ENCODE peak calls at places on chromosome 13, in four cellular contexts. One of them, this sample, is unnamed.
A peak's percentile ranks its signal among the peaks of the same experiment; 100 is the strongest.

GRCh38 chr13:101640797-101641400 is 188.4 kb downstream of the ITGBL1 start:
- DNase-seq in CD8-positive, alpha-beta T cell: no peak
- DNase-seq in DND-41: no peak
- DNase-seq in cardiac muscle cell: peak; percentile 24
- DNase-seq in this sample: no peak

GRCh38 chr13:99366075-99366987 is 59.1 kb upstream of the GPR183 start:
- DNase-seq in CD8-positive, alpha-beta T cell: no peak
- DNase-seq in DND-41: no peak
- DNase-seq in cardiac muscle cell: no peak
- DNase-seq in this sample: no peak

GRCh38 chr13:51269039-51269438 is 46.8 kb downstream of the FAM124A start:
- DNase-seq in CD8-positive, alpha-beta T cell: no peak
- DNase-seq in DND-41: no peak
- DNase-seq in cardiac muscle cell: peak; percentile 47
- DNase-seq in this sample: no peak

GRCh38 chr13:98773053-98773452 is 20.6 kb upstream of the SLC15A1 start:
- DNase-seq in CD8-positive, alpha-beta T cell: no peak
- DNase-seq in DND-41: no peak
- DNase-seq in cardiac muscle cell: no peak
- DNase-seq in this sample: no peak

GRCh38 chr13:30743319-30744055 is 8.1 kb downstream of the ALOX5AP start:
- DNase-seq in CD8-positive, alpha-beta T cell: no peak
- DNase-seq in DND-41: no peak
- DNase-seq in cardiac muscle cell: peak; percentile 98
- DNase-seq in this sample: no peak

GRCh38 chr13:105894711-105895110 is 640.8 kb downstream of the EFNB2 start:
- DNase-seq in CD8-positive, alpha-beta T cell: no peak
- DNase-seq in DND-41: no peak
- DNase-seq in cardiac muscle cell: peak; percentile 11
- DNase-seq in this sample: no peak

GRCh38 chr13:98484289-98485219 is 92.4 kb downstream of the STK24 start:
- DNase-seq in CD8-positive, alpha-beta T cell: peak; percentile 31
- DNase-seq in DND-41: no peak
- DNase-seq in cardiac muscle cell: peak; percentile 87
- DNase-seq in this sample: peak; percentile 95

GRCh38 chr13:71285700-71286099 is 581.3 kb downstream of the DACH1 start:
- DNase-seq in CD8-positive, alpha-beta T cell: no peak
- DNase-seq in DND-41: no peak
- DNase-seq in cardiac muscle cell: peak; percentile 1
- DNase-seq in this sample: no peak

GRCh38 chr13:102645701-102646100 is 48.9 kb downstream of the TPP2 start:
- DNase-seq in CD8-positive, alpha-beta T cell: no peak
- DNase-seq in DND-41: no peak
- DNase-seq in cardiac muscle cell: no peak
- DNase-seq in this sample: no peak

GRCh38 chr13:41075034-41075433 is 13.7 kb downstream of the WBP4 start:
- DNase-seq in CD8-positive, alpha-beta T cell: no peak
- DNase-seq in DND-41: no peak
- DNase-seq in cardiac muscle cell: peak; percentile 66
- DNase-seq in this sample: no peak

GRCh38 chr13:19093437-19093836 is 88.2 kb downstream of the TUBA3C start:
- DNase-seq in CD8-positive, alpha-beta T cell: no peak
- DNase-seq in DND-41: no peak
- DNase-seq in cardiac muscle cell: no peak
- DNase-seq in this sample: no peak

GRCh38 chr13:110055089-110055488 is 251.9 kb downstream of the COL4A1 start:
- DNase-seq in CD8-positive, alpha-beta T cell: no peak
- DNase-seq in DND-41: peak; percentile 73
- DNase-seq in cardiac muscle cell: no peak
- DNase-seq in this sample: no peak

GRCh38 chr13:47929156-47929555 is 71.9 kb downstream of the SUCLA2 start:
- DNase-seq in CD8-positive, alpha-beta T cell: no peak
- DNase-seq in DND-41: no peak
- DNase-seq in cardiac muscle cell: no peak
- DNase-seq in this sample: no peak

GRCh38 chr13:99471231-99472202 is 29.8 kb upstream of the TM9SF2 start:
- DNase-seq in CD8-positive, alpha-beta T cell: no peak
- DNase-seq in DND-41: no peak
- DNase-seq in cardiac muscle cell: peak; percentile 30
- DNase-seq in this sample: no peak

GRCh38 chr13:43682698-43683097 is 104.1 kb downstream of the ENOX1 start:
- DNase-seq in CD8-positive, alpha-beta T cell: no peak
- DNase-seq in DND-41: no peak
- DNase-seq in cardiac muscle cell: no peak
- DNase-seq in this sample: no peak
- H3K4me1 ChIP-seq in CD8-positive, alpha-beta T cell: no peaks in the 10 kb centered on the region
- H3K4me1 ChIP-seq in DND-41: no peaks in the 10 kb centered on the region
- H3K4me1 ChIP-seq in cardiac muscle cell: peaks cover 3% of the 10 kb centered on the region
- H3K4me1 ChIP-seq in this sample: peaks cover 7% of the 10 kb centered on the region

GRCh38 chr13:112702983-112703379 is 13.1 kb downstream of the ATP11A start:
- DNase-seq in CD8-positive, alpha-beta T cell: no peak
- DNase-seq in DND-41: no peak
- DNase-seq in cardiac muscle cell: no peak
- DNase-seq in this sample: no peak

GRCh38 chr13:112703935-112704633 is 14.2 kb downstream of the ATP11A start:
- DNase-seq in CD8-positive, alpha-beta T cell: no peak
- DNase-seq in DND-41: no peak
- DNase-seq in cardiac muscle cell: peak; percentile 30
- DNase-seq in this sample: no peak

GRCh38 chr13:112704634-112705145 is 14.9 kb downstream of the ATP11A start:
- DNase-seq in CD8-positive, alpha-beta T cell: no peak
- DNase-seq in DND-41: no peak
- DNase-seq in cardiac muscle cell: no peak
- DNase-seq in this sample: no peak

GRCh38 chr13:112703449-112703848 is 13.6 kb downstream of the ATP11A start:
- DNase-seq in CD8-positive, alpha-beta T cell: no peak
- DNase-seq in DND-41: no peak
- DNase-seq in cardiac muscle cell: no peak
- DNase-seq in this sample: no peak

DNA sequence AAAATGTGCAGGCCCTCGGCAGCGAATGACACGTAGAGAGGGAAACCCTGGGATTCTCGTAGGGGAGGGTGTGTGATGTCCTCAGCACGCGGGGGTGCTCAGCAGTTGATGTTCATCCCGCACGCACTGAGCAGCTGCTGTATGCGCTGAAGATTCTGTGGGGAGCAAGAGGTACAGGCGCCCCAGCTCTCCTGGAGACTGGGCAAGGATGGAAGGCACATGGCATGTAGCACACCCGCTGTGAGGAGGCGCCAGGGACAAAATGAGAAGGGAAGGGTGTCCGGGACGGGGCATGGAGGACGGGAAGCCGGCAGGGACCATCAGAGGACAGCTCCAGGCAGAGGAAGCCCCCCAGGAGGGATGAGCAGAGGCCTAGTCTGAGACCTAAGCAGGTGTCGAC is 15.4 kb downstream of the ATP11A start:
- DNase-seq in CD8-positive, alpha-beta T cell: no peak
- DNase-seq in DND-41: no peak
- DNase-seq in cardiac muscle cell: no peak
- DNase-seq in this sample: no peak
- H3K4me1 ChIP-seq in CD8-positive, alpha-beta T cell: no peaks in the 10 kb centered on the region
- H3K4me1 ChIP-seq in DND-41: no peaks in the 10 kb centered on the region
- H3K4me1 ChIP-seq in cardiac muscle cell: peaks cover 59% of the 10 kb centered on the region
- H3K4me1 ChIP-seq in this sample: no peaks in the 10 kb centered on the region

DNA sequence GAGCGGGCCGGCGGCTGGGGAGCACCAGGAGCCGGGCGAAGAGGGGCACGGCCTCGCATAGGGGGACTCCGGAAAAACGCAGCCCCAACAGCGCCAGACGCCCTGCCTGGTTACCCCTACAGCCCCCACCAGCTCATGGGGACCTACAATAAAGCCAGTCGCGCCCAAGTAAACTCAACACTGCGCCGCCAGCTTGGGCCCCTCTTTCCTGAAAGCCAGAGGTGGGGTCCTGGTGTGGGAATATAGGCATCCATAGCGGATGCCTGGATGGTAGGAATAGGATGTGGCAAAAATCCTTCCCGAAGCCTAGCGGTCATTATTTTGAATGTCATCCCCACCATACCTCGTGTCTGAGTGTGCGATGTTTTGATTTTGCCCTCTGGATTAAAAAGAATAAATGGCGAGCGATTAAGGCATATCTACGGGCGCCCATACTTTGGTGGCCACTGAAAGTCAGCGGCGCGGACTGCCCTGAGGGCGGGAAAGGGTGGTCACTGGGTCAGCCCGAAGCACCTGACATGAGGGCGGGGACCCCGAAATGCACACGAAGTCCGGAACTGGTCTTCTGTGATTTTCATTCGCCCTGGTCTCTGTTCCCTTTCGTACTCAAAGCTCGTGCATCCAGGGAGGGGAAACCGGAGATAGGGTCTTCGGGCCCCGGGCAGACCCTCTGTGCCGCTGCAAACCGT is at the start of the genes NHLRC3 and PROSER1:
- DNase-seq in CD8-positive, alpha-beta T cell: peak; percentile 83
- DNase-seq in DND-41: peak; percentile 93
- DNase-seq in cardiac muscle cell: peak; percentile 98
- DNase-seq in this sample: peak; percentile 88
- H3K4me1 ChIP-seq in CD8-positive, alpha-beta T cell: peaks cover 30% of the 10 kb centered on the region
- H3K4me1 ChIP-seq in DND-41: peaks cover 53% of the 10 kb centered on the region
- H3K4me1 ChIP-seq in cardiac muscle cell: peaks cover 25% of the 10 kb centered on the region
- H3K4me1 ChIP-seq in this sample: peaks cover 54% of the 10 kb centered on the region

GRCh38 chr13:97279079-97279411 is 56.9 kb downstream of the MBNL2 start:
- DNase-seq in CD8-positive, alpha-beta T cell: no peak
- DNase-seq in DND-41: no peak
- DNase-seq in cardiac muscle cell: no peak
- DNase-seq in this sample: no peak

GRCh38 chr13:97281028-97281427 is 58.9 kb downstream of the MBNL2 start:
- DNase-seq in CD8-positive, alpha-beta T cell: no peak
- DNase-seq in DND-41: no peak
- DNase-seq in cardiac muscle cell: no peak
- DNase-seq in this sample: no peak

GRCh38 chr13:97278395-97279078 is 56.4 kb downstream of the MBNL2 start:
- DNase-seq in CD8-positive, alpha-beta T cell: no peak
- DNase-seq in DND-41: no peak
- DNase-seq in cardiac muscle cell: no peak
- DNase-seq in this sample: no peak

GRCh38 chr13:97280478-97280877 is 58.3 kb downstream of the MBNL2 start:
- DNase-seq in CD8-positive, alpha-beta T cell: no peak
- DNase-seq in DND-41: peak; percentile 10
- DNase-seq in cardiac muscle cell: no peak
- DNase-seq in this sample: no peak

DNA sequence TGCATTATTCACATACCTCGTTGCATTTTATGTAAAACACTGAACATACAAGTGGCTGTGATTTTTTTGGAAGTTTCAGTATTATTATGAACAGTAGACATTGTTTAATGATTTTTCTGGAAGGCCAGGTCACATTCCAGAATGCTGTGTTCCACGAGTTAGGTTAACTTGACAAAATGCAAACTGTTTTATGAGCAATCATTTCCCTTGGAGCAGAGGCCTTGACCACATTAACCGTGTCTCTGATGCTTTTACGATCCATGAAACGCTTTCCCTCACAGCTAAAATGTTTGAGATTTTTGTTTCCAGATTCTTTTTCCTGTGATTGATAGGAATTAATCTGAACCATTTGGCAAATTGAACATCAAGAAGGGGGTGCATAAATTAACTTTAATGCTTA is 57.8 kb downstream of the MBNL2 start:
- DNase-seq in CD8-positive, alpha-beta T cell: no peak
- DNase-seq in DND-41: no peak
- DNase-seq in cardiac muscle cell: peak; percentile 47
- DNase-seq in this sample: no peak
- H3K4me1 ChIP-seq in CD8-positive, alpha-beta T cell: no peaks in the 10 kb centered on the region
- H3K4me1 ChIP-seq in DND-41: no peaks in the 10 kb centered on the region
- H3K4me1 ChIP-seq in cardiac muscle cell: no peaks in the 10 kb centered on the region
- H3K4me1 ChIP-seq in this sample: peaks cover 79% of the 10 kb centered on the region

GRCh38 chr13:25409938-25410337 is 38.2 kb downstream of the ATP8A2 start:
- DNase-seq in CD8-positive, alpha-beta T cell: no peak
- DNase-seq in DND-41: no peak
- DNase-seq in cardiac muscle cell: no peak
- DNase-seq in this sample: no peak
- H3K4me1 ChIP-seq in CD8-positive, alpha-beta T cell: no peaks in the 10 kb centered on the region
- H3K4me1 ChIP-seq in DND-41: no peaks in the 10 kb centered on the region
- H3K4me1 ChIP-seq in cardiac muscle cell: no peaks in the 10 kb centered on the region
- H3K4me1 ChIP-seq in this sample: no peaks in the 10 kb centered on the region

This sample was measured in gastrocnemius medialis.